ENCODE peak calls at places on chromosomes 3 and 15, in six cellular contexts. U is HepG2, L is HL-60, M is K562, E is H1, J is GM12878. I is an unnamed sample.

GRCh38 chr15:89999676-90000174 is 1.4 kb upstream of the ZNF710 start:
- DNase-seq in E (no peak), L (no peak), M (no peak), U (no peak), J (no peak), I (no peak)

GRCh38 chr15:88383354-88383753 is 83.8 kb downstream of the MRPL46 start:
- DNase-seq in M (no peak), U (no peak), E (no peak), L (no peak), J (no peak), I (no peak)

GRCh38 chr3:109382573-109382972 is 45.2 kb upstream of the DPPA4 start:
- DNase-seq in M (no peak), L (no peak), E (no peak), J (no peak), U (no peak), I (no peak)

GRCh38 chr3:196186661-196187573 is 24.3 kb downstream of the ZDHHC19 start:
- DNase-seq in U (no peak), J (peak; percentile 64), M (no peak), L (no peak), E (peak; percentile 56), I (peak; percentile 83)

GRCh38 chr3:195059471-195060216 is 211.3 kb downstream of the XXYLT1 start:
- DNase-seq in M (no peak), E (no peak), J (no peak), L (no peak), U (peak; percentile 34), I (no peak)

GRCh38 chr3:27354588-27355203 is 14.5 kb downstream of the NEK10 start:
- DNase-seq in E (no peak), J (no peak), L (no peak), U (no peak), M (no peak), I (no peak)

GRCh38 chr3:123285066-123285465 is 83.3 kb downstream of the SEC22A start:
- DNase-seq in U (no peak), L (no peak), E (no peak), M (no peak), J (no peak), I (no peak)

GRCh38 chr3:126415661-126416591 is 21.2 kb downstream of the CFAP100 start:
- DNase-seq in U (no peak), E (no peak), J (no peak), L (no peak), M (no peak), I (no peak)

GRCh38 chr3:103991461-103992115 is 1375.1 kb upstream of the ALCAM start:
- DNase-seq in L (no peak), J (no peak), U (no peak), E (no peak), M (no peak), I (no peak)

GRCh38 chr15:68183886-68184285 is 21.2 kb downstream of the CALML4 start:
- DNase-seq in E (no peak), J (no peak), M (no peak), L (no peak), U (no peak), I (no peak)

GRCh38 chr15:25930931-25931330 is 67.8 kb upstream of the ATP10A start:
- DNase-seq in L (no peak), E (no peak), J (no peak), M (no peak), U (no peak), I (no peak)

GRCh38 chr3:54951405-54951804 is 23.5 kb upstream of the LRTM1 start:
- DNase-seq in L (no peak), E (peak; percentile 49), J (no peak), U (peak; percentile 3), M (peak; percentile 23), I (peak; percentile 63)

GRCh38 chr15:81558056-81558455 is 184.0 kb upstream of the TMC3 start:
- DNase-seq in L (no peak), J (no peak), M (no peak), U (no peak), E (no peak), I (no peak)

GRCh38 chr3:46852839-46853355 is 10.3 kb downstream of the MYL3 start:
- DNase-seq in M (no peak), J (no peak), U (no peak), E (no peak), L (no peak), I (no peak)

GRCh38 chr3:46097691-46098241 is 70.5 kb upstream of the XCR1 start:
- DNase-seq in E (no peak), U (no peak), J (no peak), L (peak; percentile 82), M (no peak), I (no peak)

GRCh38 chr3:101827211-101828174 is 21.8 kb upstream of the NFKBIZ start:
- DNase-seq in E (no peak), L (no peak), J (peak; percentile 93), U (peak; percentile 59), M (peak; percentile 84), I (peak; percentile 41)

GRCh38 chr3:37864904-37865303 is 3.2 kb downstream of the CTDSPL start:
- DNase-seq in L (no peak), U (peak; percentile 30), J (no peak), E (no peak), M (peak; percentile 23), I (no peak)

GRCh38 chr15:32763295-32763694 is 45.5 kb downstream of the GREM1 start:
- DNase-seq in M (no peak), L (no peak), E (no peak), J (peak; percentile 13), U (no peak), I (no peak)

GRCh38 chr3:9525078-9525477 is 28.5 kb downstream of the LHFPL4 start:
- DNase-seq in J (no peak), U (no peak), L (no peak), E (no peak), M (no peak), I (no peak)

GRCh38 chr15:34109775-34110663 is 8.1 kb downstream of the PGBD4 start:
- DNase-seq in L (no peak), U (peak; percentile 45), J (no peak), M (peak; percentile 60), E (no peak), I (peak; percentile 39)

GRCh38 chr15:68305420-68305871 is 27.9 kb downstream of the FEM1B start:
- DNase-seq in J (no peak), M (no peak), E (no peak), U (no peak), L (no peak), I (no peak)

GRCh38 chr3:163056874-163057497 is 1560.4 kb downstream of the OTOL1 start:
- DNase-seq in E (no peak), J (no peak), U (peak; percentile 41), M (peak; percentile 58), L (peak; percentile 11), I (peak; percentile 47)

GRCh38 chr15:47750030-47750739 is 32.9 kb downstream of the SEMA6D start:
- DNase-seq in U (no peak), L (no peak), E (no peak), J (no peak), M (no peak), I (no peak)

GRCh38 chr3:86976206-86976605 is 14.7 kb downstream of the VGLL3 start:
- DNase-seq in L (no peak), J (no peak), M (no peak), U (no peak), E (no peak), I (no peak)

GRCh38 chr3:38314112-38314766 is 32.1 kb downstream of the SLC22A14 start:
- DNase-seq in L (no peak), M (no peak), U (no peak), J (no peak), E (no peak), I (peak; percentile 77)

GRCh38 chr3:196207159-196207832 is 3.9 kb downstream of the ZDHHC19 start:
- DNase-seq in L (no peak), U (no peak), J (no peak), E (no peak), M (peak; percentile 63), I (peak; percentile 98)

GRCh38 chr3:189629803-189630455 is 1.3 kb upstream of the TP63 start:
- DNase-seq in E (no peak), L (peak; percentile 40), U (no peak), J (no peak), M (no peak), I (no peak)

GRCh38 chr3:46098319-46098761 is 71.1 kb upstream of the XCR1 start:
- DNase-seq in M (no peak), J (peak; percentile 86), E (no peak), L (peak; percentile 79), U (no peak), I (no peak)

GRCh38 chr3:46490338-46491084 is 7.3 kb upstream of the RTP3 start:
- DNase-seq in L (no peak), J (no peak), M (no peak), U (no peak), E (no peak), I (no peak)

GRCh38 chr15:67372563-67372962 is 118.0 kb downstream of the IQCH start:
- DNase-seq in M (no peak), L (no peak), J (no peak), U (no peak), E (no peak), I (no peak)

GRCh38 chr3:141482250-141482937 is 4.4 kb upstream of the RASA2 start:
- DNase-seq in M (no peak), L (peak; percentile 49), E (no peak), U (peak; percentile 90), J (no peak), I (no peak)
- TF ChIP-seq GABPA in M (no peak), L (no peak), E (no peak), U (no peak), J (no peak), I (no peak)

DNA sequence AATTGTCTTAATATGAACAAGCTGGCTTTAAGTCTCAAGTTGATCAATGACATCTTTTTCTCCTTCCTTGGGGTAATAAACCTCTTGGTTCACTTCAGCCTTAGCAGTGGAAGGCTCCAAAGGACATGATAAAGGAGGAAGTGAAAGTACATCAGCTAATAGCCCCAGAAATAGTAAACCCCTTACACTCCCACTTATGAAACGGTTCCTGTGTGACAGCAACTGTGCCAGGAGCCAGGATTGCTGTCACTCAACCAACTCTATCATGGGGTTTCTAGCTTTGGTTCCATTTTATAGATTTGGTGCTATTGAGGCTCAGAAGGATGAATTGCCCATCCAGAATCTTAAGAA is 216.7 kb downstream of the ABHD5 start:
- DNase-seq in L (peak; percentile 51), E (no peak), M (no peak), J (peak; percentile 53), U (no peak), I (no peak)
- TF ChIP-seq GABPA in L (no peak), E (no peak), M (no peak), J (no peak), U (no peak), I (no peak)

GRCh38 chr3:165156757-165157156 is 39.4 kb downstream of the SLITRK3 start:
- DNase-seq in U (no peak), J (no peak), M (no peak), L (no peak), E (no peak), I (no peak)
- TF ChIP-seq GABPA in U (no peak), J (no peak), M (no peak), L (no peak), E (no peak), I (no peak)

GRCh38 chr3:128322030-128323022 is 144.4 kb downstream of the DNAJB8 start:
- DNase-seq in J (no peak), M (peak; percentile 40), U (no peak), E (peak; percentile 17), L (peak; percentile 5), I (no peak)

GRCh38 chr3:128319107-128319506 is 147.6 kb downstream of the DNAJB8 start:
- DNase-seq in M (no peak), E (no peak), J (no peak), L (no peak), U (no peak), I (peak; percentile 80)

GRCh38 chr3:128319741-128320141 is 146.9 kb downstream of the DNAJB8 start:
- DNase-seq in J (no peak), E (no peak), M (no peak), L (no peak), U (no peak), I (no peak)

GRCh38 chr3:128321418-128321817 is 145.3 kb downstream of the DNAJB8 start:
- DNase-seq in J (no peak), U (no peak), M (no peak), L (no peak), E (no peak), I (no peak)

GRCh38 chr3:128320551-128321340 is 145.9 kb downstream of the DNAJB8 start:
- DNase-seq in U (no peak), M (no peak), L (no peak), E (no peak), J (no peak), I (no peak)
- TF ChIP-seq GABPA in U (no peak), M (no peak), L (no peak), E (no peak), J (no peak), I (no peak)

I was measured in SK-N-SH.